ENCODE peak calls at places on chromosomes 6 and 20, in ten cellular contexts. One of them, this sample, is unnamed.

GRCh38 chr6:11632795-11633511 is 95.4 kb downstream of the TMEM170B start:
- DNase-seq in KBM-7: no peak
- DNase-seq in stimulated activated CD4-positive, alpha-beta T cell treated with anti-CD3 and anti-CD28 coated beads, Interleukin-4, amount 100 ng/mL, for 4 hours: no peak
- DNase-seq in Calu3: no peak
- DNase-seq in GM23338: no peak
- DNase-seq in testis: no peak
- DNase-seq in HTR-8/SVneo: no peak
- DNase-seq in nephron progenitor cell: no peak
- DNase-seq in activated CD4-positive, alpha-beta T cell treated with anti-CD3 and anti-CD28 coated beads, Interleukin-2, amount 50 U/mL, for 1 hour: no peak
- DNase-seq in stimulated activated CD8-positive, alpha-beta memory T cell treated with anti-CD3 and anti-CD28 coated beads, Interleukin-4, amount 100 ng/mL, for 48 hours: no peak
- DNase-seq in this sample: no peak

GRCh38 chr20:17910828-17911294 is 57.7 kb downstream of the SNX5 start:
- DNase-seq in KBM-7: peak
- DNase-seq in HTR-8/SVneo: no peak
- DNase-seq in nephron progenitor cell: no peak
- DNase-seq in testis: no peak
- DNase-seq in GM23338: peak
- DNase-seq in activated CD4-positive, alpha-beta T cell treated with anti-CD3 and anti-CD28 coated beads, Interleukin-2, amount 50 U/mL, for 1 hour: no peak
- DNase-seq in stimulated activated CD4-positive, alpha-beta T cell treated with anti-CD3 and anti-CD28 coated beads, Interleukin-4, amount 100 ng/mL, for 4 hours: no peak
- DNase-seq in stimulated activated CD8-positive, alpha-beta memory T cell treated with anti-CD3 and anti-CD28 coated beads, Interleukin-4, amount 100 ng/mL, for 48 hours: no peak
- DNase-seq in Calu3: no peak
- DNase-seq in this sample: no peak

GRCh38 chr20:58378704-58379103 is 10.3 kb upstream of the VAPB start:
- DNase-seq in activated CD4-positive, alpha-beta T cell treated with anti-CD3 and anti-CD28 coated beads, Interleukin-2, amount 50 U/mL, for 1 hour: no peak
- DNase-seq in stimulated activated CD4-positive, alpha-beta T cell treated with anti-CD3 and anti-CD28 coated beads, Interleukin-4, amount 100 ng/mL, for 4 hours: no peak
- DNase-seq in GM23338: no peak
- DNase-seq in HTR-8/SVneo: no peak
- DNase-seq in KBM-7: no peak
- DNase-seq in testis: no peak
- DNase-seq in stimulated activated CD8-positive, alpha-beta memory T cell treated with anti-CD3 and anti-CD28 coated beads, Interleukin-4, amount 100 ng/mL, for 48 hours: no peak
- DNase-seq in Calu3: no peak
- DNase-seq in nephron progenitor cell: no peak
- DNase-seq in this sample: no peak

GRCh38 chr20:62737271-62737761 is 28.7 kb downstream of the NTSR1 start:
- DNase-seq in nephron progenitor cell: no peak
- DNase-seq in stimulated activated CD4-positive, alpha-beta T cell treated with anti-CD3 and anti-CD28 coated beads, Interleukin-4, amount 100 ng/mL, for 4 hours: no peak
- DNase-seq in activated CD4-positive, alpha-beta T cell treated with anti-CD3 and anti-CD28 coated beads, Interleukin-2, amount 50 U/mL, for 1 hour: no peak
- DNase-seq in Calu3: no peak
- DNase-seq in stimulated activated CD8-positive, alpha-beta memory T cell treated with anti-CD3 and anti-CD28 coated beads, Interleukin-4, amount 100 ng/mL, for 48 hours: no peak
- DNase-seq in HTR-8/SVneo: no peak
- DNase-seq in GM23338: no peak
- DNase-seq in KBM-7: no peak
- DNase-seq in testis: no peak
- DNase-seq in this sample: no peak

GRCh38 chr6:42960243-42961019 is at the start of gene GNMT:
- DNase-seq in GM23338: peak
- DNase-seq in KBM-7: no peak
- DNase-seq in stimulated activated CD4-positive, alpha-beta T cell treated with anti-CD3 and anti-CD28 coated beads, Interleukin-4, amount 100 ng/mL, for 4 hours: peak
- DNase-seq in Calu3: peak
- DNase-seq in testis: peak
- DNase-seq in HTR-8/SVneo: no peak
- DNase-seq in stimulated activated CD8-positive, alpha-beta memory T cell treated with anti-CD3 and anti-CD28 coated beads, Interleukin-4, amount 100 ng/mL, for 48 hours: peak
- DNase-seq in activated CD4-positive, alpha-beta T cell treated with anti-CD3 and anti-CD28 coated beads, Interleukin-2, amount 50 U/mL, for 1 hour: peak
- DNase-seq in nephron progenitor cell: peak
- DNase-seq in this sample: peak

GRCh38 chr6:17930321-17930993 is 57.0 kb downstream of the KIF13A start:
- DNase-seq in nephron progenitor cell: no peak
- DNase-seq in stimulated activated CD8-positive, alpha-beta memory T cell treated with anti-CD3 and anti-CD28 coated beads, Interleukin-4, amount 100 ng/mL, for 48 hours: no peak
- DNase-seq in activated CD4-positive, alpha-beta T cell treated with anti-CD3 and anti-CD28 coated beads, Interleukin-2, amount 50 U/mL, for 1 hour: no peak
- DNase-seq in Calu3: no peak
- DNase-seq in GM23338: no peak
- DNase-seq in testis: no peak
- DNase-seq in HTR-8/SVneo: no peak
- DNase-seq in KBM-7: no peak
- DNase-seq in stimulated activated CD4-positive, alpha-beta T cell treated with anti-CD3 and anti-CD28 coated beads, Interleukin-4, amount 100 ng/mL, for 4 hours: no peak
- DNase-seq in this sample: no peak

GRCh38 chr20:14951707-14952106 is 614.3 kb upstream of the FLRT3 start:
- DNase-seq in HTR-8/SVneo: no peak
- DNase-seq in Calu3: no peak
- DNase-seq in stimulated activated CD8-positive, alpha-beta memory T cell treated with anti-CD3 and anti-CD28 coated beads, Interleukin-4, amount 100 ng/mL, for 48 hours: no peak
- DNase-seq in activated CD4-positive, alpha-beta T cell treated with anti-CD3 and anti-CD28 coated beads, Interleukin-2, amount 50 U/mL, for 1 hour: no peak
- DNase-seq in nephron progenitor cell: no peak
- DNase-seq in KBM-7: no peak
- DNase-seq in GM23338: no peak
- DNase-seq in stimulated activated CD4-positive, alpha-beta T cell treated with anti-CD3 and anti-CD28 coated beads, Interleukin-4, amount 100 ng/mL, for 4 hours: no peak
- DNase-seq in testis: no peak
- DNase-seq in this sample: no peak

GRCh38 chr6:67336014-67336413 is 1299.1 kb upstream of the ADGRB3 start:
- DNase-seq in testis: no peak
- DNase-seq in activated CD4-positive, alpha-beta T cell treated with anti-CD3 and anti-CD28 coated beads, Interleukin-2, amount 50 U/mL, for 1 hour: no peak
- DNase-seq in KBM-7: no peak
- DNase-seq in nephron progenitor cell: no peak
- DNase-seq in Calu3: no peak
- DNase-seq in GM23338: no peak
- DNase-seq in stimulated activated CD8-positive, alpha-beta memory T cell treated with anti-CD3 and anti-CD28 coated beads, Interleukin-4, amount 100 ng/mL, for 48 hours: no peak
- DNase-seq in HTR-8/SVneo: no peak
- DNase-seq in stimulated activated CD4-positive, alpha-beta T cell treated with anti-CD3 and anti-CD28 coated beads, Interleukin-4, amount 100 ng/mL, for 4 hours: no peak
- DNase-seq in this sample: no peak

GRCh38 chr6:26103141-26103769 is 16.0 kb downstream of the HFE start:
- DNase-seq in GM23338: no peak
- DNase-seq in stimulated activated CD4-positive, alpha-beta T cell treated with anti-CD3 and anti-CD28 coated beads, Interleukin-4, amount 100 ng/mL, for 4 hours: no peak
- DNase-seq in HTR-8/SVneo: no peak
- DNase-seq in activated CD4-positive, alpha-beta T cell treated with anti-CD3 and anti-CD28 coated beads, Interleukin-2, amount 50 U/mL, for 1 hour: no peak
- DNase-seq in Calu3: no peak
- DNase-seq in stimulated activated CD8-positive, alpha-beta memory T cell treated with anti-CD3 and anti-CD28 coated beads, Interleukin-4, amount 100 ng/mL, for 48 hours: no peak
- DNase-seq in nephron progenitor cell: no peak
- DNase-seq in KBM-7: no peak
- DNase-seq in testis: no peak
- DNase-seq in this sample: no peak

GRCh38 chr20:62708591-62709536 is at the start of gene NTSR1:
- DNase-seq in activated CD4-positive, alpha-beta T cell treated with anti-CD3 and anti-CD28 coated beads, Interleukin-2, amount 50 U/mL, for 1 hour: no peak
- DNase-seq in GM23338: peak
- DNase-seq in KBM-7: no peak
- DNase-seq in testis: no peak
- DNase-seq in Calu3: no peak
- DNase-seq in stimulated activated CD8-positive, alpha-beta memory T cell treated with anti-CD3 and anti-CD28 coated beads, Interleukin-4, amount 100 ng/mL, for 48 hours: no peak
- DNase-seq in HTR-8/SVneo: no peak
- DNase-seq in nephron progenitor cell: peak
- DNase-seq in stimulated activated CD4-positive, alpha-beta T cell treated with anti-CD3 and anti-CD28 coated beads, Interleukin-4, amount 100 ng/mL, for 4 hours: no peak
- DNase-seq in this sample: no peak